ENCODE peak calls at places on chromosomes 5 and 9, in eight cellular contexts. One of them, this sample, is unnamed.

GRCh38 chr5:96844476-96844990 is 31.8 kb upstream of the ERAP2 start:
- DNase-seq in putamen: no peak
- DNase-seq in activated CD4-positive, alpha-beta T cell treated with anti-CD3 and anti-CD28 coated beads for 24 hours: no peak
- DNase-seq in cardiac fibroblast: no peak
- DNase-seq in CD4-positive, CD25-positive, alpha-beta regulatory T cell: no peak
- DNase-seq in T-helper 2 cell: no peak
- DNase-seq in GM23248: peak
- DNase-seq in kidney glomerular epithelial cell: no peak
- DNase-seq in this sample: peak

GRCh38 chr5:402615-403359 is 40.2 kb upstream of the EXOC3 start:
- DNase-seq in putamen: no peak
- DNase-seq in activated CD4-positive, alpha-beta T cell treated with anti-CD3 and anti-CD28 coated beads for 24 hours: no peak
- DNase-seq in cardiac fibroblast: no peak
- DNase-seq in CD4-positive, CD25-positive, alpha-beta regulatory T cell: no peak
- DNase-seq in T-helper 2 cell: no peak
- DNase-seq in GM23248: no peak
- DNase-seq in kidney glomerular epithelial cell: no peak
- DNase-seq in this sample: no peak

GRCh38 chr5:14351845-14352712 is 208.9 kb downstream of the TRIO start:
- DNase-seq in putamen: peak
- DNase-seq in activated CD4-positive, alpha-beta T cell treated with anti-CD3 and anti-CD28 coated beads for 24 hours: peak
- DNase-seq in cardiac fibroblast: peak
- DNase-seq in CD4-positive, CD25-positive, alpha-beta regulatory T cell: peak
- DNase-seq in T-helper 2 cell: peak
- DNase-seq in GM23248: peak
- DNase-seq in kidney glomerular epithelial cell: peak
- DNase-seq in this sample: peak

GRCh38 chr9:23361096-23361495 is 464.9 kb downstream of the ELAVL2 start:
- DNase-seq in putamen: no peak
- DNase-seq in activated CD4-positive, alpha-beta T cell treated with anti-CD3 and anti-CD28 coated beads for 24 hours: no peak
- DNase-seq in cardiac fibroblast: no peak
- DNase-seq in CD4-positive, CD25-positive, alpha-beta regulatory T cell: no peak
- DNase-seq in T-helper 2 cell: no peak
- DNase-seq in GM23248: no peak
- DNase-seq in kidney glomerular epithelial cell: no peak
- DNase-seq in this sample: no peak

GRCh38 chr5:77379558-77380061 is 112.5 kb downstream of the WDR41 start:
- DNase-seq in putamen: no peak
- DNase-seq in activated CD4-positive, alpha-beta T cell treated with anti-CD3 and anti-CD28 coated beads for 24 hours: peak
- DNase-seq in cardiac fibroblast: no peak
- DNase-seq in CD4-positive, CD25-positive, alpha-beta regulatory T cell: no peak
- DNase-seq in T-helper 2 cell: peak
- DNase-seq in GM23248: no peak
- DNase-seq in kidney glomerular epithelial cell: no peak
- DNase-seq in this sample: no peak

GRCh38 chr9:120532475-120532874 is 47.5 kb downstream of the CDK5RAP2 start:
- DNase-seq in putamen: no peak
- DNase-seq in activated CD4-positive, alpha-beta T cell treated with anti-CD3 and anti-CD28 coated beads for 24 hours: no peak
- DNase-seq in cardiac fibroblast: peak
- DNase-seq in CD4-positive, CD25-positive, alpha-beta regulatory T cell: no peak
- DNase-seq in T-helper 2 cell: no peak
- DNase-seq in GM23248: peak
- DNase-seq in kidney glomerular epithelial cell: no peak
- DNase-seq in this sample: peak

GRCh38 chr5:84487963-84488362 is 103.3 kb upstream of the EDIL3 start:
- DNase-seq in putamen: no peak
- DNase-seq in activated CD4-positive, alpha-beta T cell treated with anti-CD3 and anti-CD28 coated beads for 24 hours: no peak
- DNase-seq in cardiac fibroblast: peak
- DNase-seq in CD4-positive, CD25-positive, alpha-beta regulatory T cell: no peak
- DNase-seq in T-helper 2 cell: no peak
- DNase-seq in GM23248: peak
- DNase-seq in kidney glomerular epithelial cell: peak
- DNase-seq in this sample: no peak

GRCh38 chr5:170809551-170809950 is 26.0 kb downstream of the GABRP start:
- DNase-seq in putamen: no peak
- DNase-seq in activated CD4-positive, alpha-beta T cell treated with anti-CD3 and anti-CD28 coated beads for 24 hours: no peak
- DNase-seq in cardiac fibroblast: peak
- DNase-seq in CD4-positive, CD25-positive, alpha-beta regulatory T cell: no peak
- DNase-seq in T-helper 2 cell: no peak
- DNase-seq in GM23248: peak
- DNase-seq in kidney glomerular epithelial cell: peak
- DNase-seq in this sample: peak

GRCh38 chr9:130023147-130023787 is 19.7 kb downstream of the FNBP1 start:
- DNase-seq in putamen: no peak
- DNase-seq in activated CD4-positive, alpha-beta T cell treated with anti-CD3 and anti-CD28 coated beads for 24 hours: no peak
- DNase-seq in cardiac fibroblast: no peak
- DNase-seq in CD4-positive, CD25-positive, alpha-beta regulatory T cell: no peak
- DNase-seq in T-helper 2 cell: no peak
- DNase-seq in GM23248: no peak
- DNase-seq in kidney glomerular epithelial cell: peak
- DNase-seq in this sample: peak

GRCh38 chr5:79831381-79831780 is 141.7 kb downstream of the CMYA5 start:
- DNase-seq in putamen: no peak
- DNase-seq in activated CD4-positive, alpha-beta T cell treated with anti-CD3 and anti-CD28 coated beads for 24 hours: no peak
- DNase-seq in cardiac fibroblast: no peak
- DNase-seq in CD4-positive, CD25-positive, alpha-beta regulatory T cell: no peak
- DNase-seq in T-helper 2 cell: no peak
- DNase-seq in GM23248: peak
- DNase-seq in kidney glomerular epithelial cell: no peak
- DNase-seq in this sample: no peak

GRCh38 chr9:98168952-98169488 is 23.4 kb downstream of the CORO2A start:
- DNase-seq in putamen: no peak
- DNase-seq in activated CD4-positive, alpha-beta T cell treated with anti-CD3 and anti-CD28 coated beads for 24 hours: no peak
- DNase-seq in cardiac fibroblast: peak
- DNase-seq in CD4-positive, CD25-positive, alpha-beta regulatory T cell: peak
- DNase-seq in T-helper 2 cell: no peak
- DNase-seq in GM23248: peak
- DNase-seq in kidney glomerular epithelial cell: no peak
- DNase-seq in this sample: peak

GRCh38 chr5:124668353-124669299 is 77.8 kb downstream of the ZNF608 start:
- DNase-seq in putamen: no peak
- DNase-seq in activated CD4-positive, alpha-beta T cell treated with anti-CD3 and anti-CD28 coated beads for 24 hours: no peak
- DNase-seq in cardiac fibroblast: no peak
- DNase-seq in CD4-positive, CD25-positive, alpha-beta regulatory T cell: no peak
- DNase-seq in T-helper 2 cell: no peak
- DNase-seq in GM23248: no peak
- DNase-seq in kidney glomerular epithelial cell: no peak
- DNase-seq in this sample: no peak

GRCh38 chr5:161549106-161549505 is 2.6 kb upstream of the GABRB2 start:
- DNase-seq in putamen: no peak
- DNase-seq in activated CD4-positive, alpha-beta T cell treated with anti-CD3 and anti-CD28 coated beads for 24 hours: no peak
- DNase-seq in cardiac fibroblast: no peak
- DNase-seq in CD4-positive, CD25-positive, alpha-beta regulatory T cell: no peak
- DNase-seq in T-helper 2 cell: no peak
- DNase-seq in GM23248: peak
- DNase-seq in kidney glomerular epithelial cell: no peak
- DNase-seq in this sample: no peak

GRCh38 chr5:43168175-43168574 is 23.9 kb upstream of the NIM1K start:
- DNase-seq in putamen: no peak
- DNase-seq in activated CD4-positive, alpha-beta T cell treated with anti-CD3 and anti-CD28 coated beads for 24 hours: no peak
- DNase-seq in cardiac fibroblast: no peak
- DNase-seq in CD4-positive, CD25-positive, alpha-beta regulatory T cell: no peak
- DNase-seq in T-helper 2 cell: no peak
- DNase-seq in GM23248: no peak
- DNase-seq in kidney glomerular epithelial cell: no peak
- DNase-seq in this sample: no peak

GRCh38 chr5:77449277-77449676 is 42.8 kb downstream of the WDR41 start:
- DNase-seq in putamen: no peak
- DNase-seq in activated CD4-positive, alpha-beta T cell treated with anti-CD3 and anti-CD28 coated beads for 24 hours: no peak
- DNase-seq in cardiac fibroblast: no peak
- DNase-seq in CD4-positive, CD25-positive, alpha-beta regulatory T cell: no peak
- DNase-seq in T-helper 2 cell: no peak
- DNase-seq in GM23248: peak
- DNase-seq in kidney glomerular epithelial cell: no peak
- DNase-seq in this sample: no peak

GRCh38 chr5:95142145-95142544 is 142.7 kb downstream of the MCTP1 start:
- DNase-seq in putamen: no peak
- DNase-seq in activated CD4-positive, alpha-beta T cell treated with anti-CD3 and anti-CD28 coated beads for 24 hours: no peak
- DNase-seq in cardiac fibroblast: no peak
- DNase-seq in CD4-positive, CD25-positive, alpha-beta regulatory T cell: no peak
- DNase-seq in T-helper 2 cell: no peak
- DNase-seq in GM23248: no peak
- DNase-seq in kidney glomerular epithelial cell: no peak
- DNase-seq in this sample: no peak

GRCh38 chr5:57102905-57103255 is 71.0 kb upstream of the GPBP1 start:
- DNase-seq in putamen: no peak
- DNase-seq in activated CD4-positive, alpha-beta T cell treated with anti-CD3 and anti-CD28 coated beads for 24 hours: no peak
- DNase-seq in cardiac fibroblast: no peak
- DNase-seq in CD4-positive, CD25-positive, alpha-beta regulatory T cell: no peak
- DNase-seq in T-helper 2 cell: no peak
- DNase-seq in GM23248: no peak
- DNase-seq in kidney glomerular epithelial cell: no peak
- DNase-seq in this sample: no peak

GRCh38 chr9:104686081-104686480 is 8.2 kb upstream of the OR13D1 start:
- DNase-seq in putamen: no peak
- DNase-seq in activated CD4-positive, alpha-beta T cell treated with anti-CD3 and anti-CD28 coated beads for 24 hours: no peak
- DNase-seq in cardiac fibroblast: no peak
- DNase-seq in CD4-positive, CD25-positive, alpha-beta regulatory T cell: no peak
- DNase-seq in T-helper 2 cell: no peak
- DNase-seq in GM23248: peak
- DNase-seq in kidney glomerular epithelial cell: no peak
- DNase-seq in this sample: no peak

GRCh38 chr5:177077335-177077734 is 9.4 kb upstream of the FGFR4 start:
- DNase-seq in putamen: no peak
- DNase-seq in activated CD4-positive, alpha-beta T cell treated with anti-CD3 and anti-CD28 coated beads for 24 hours: no peak
- DNase-seq in cardiac fibroblast: no peak
- DNase-seq in CD4-positive, CD25-positive, alpha-beta regulatory T cell: no peak
- DNase-seq in T-helper 2 cell: no peak
- DNase-seq in GM23248: no peak
- DNase-seq in kidney glomerular epithelial cell: no peak
- DNase-seq in this sample: no peak

GRCh38 chr9:129867138-129868032 is 32.1 kb downstream of the USP20 start:
- DNase-seq in putamen: no peak
- DNase-seq in activated CD4-positive, alpha-beta T cell treated with anti-CD3 and anti-CD28 coated beads for 24 hours: no peak
- DNase-seq in cardiac fibroblast: no peak
- DNase-seq in CD4-positive, CD25-positive, alpha-beta regulatory T cell: no peak
- DNase-seq in T-helper 2 cell: no peak
- DNase-seq in GM23248: no peak
- DNase-seq in kidney glomerular epithelial cell: no peak
- DNase-seq in this sample: no peak

GRCh38 chr9:95857122-95857521 is 18.4 kb upstream of the ERCC6L2 start:
- DNase-seq in putamen: no peak
- DNase-seq in activated CD4-positive, alpha-beta T cell treated with anti-CD3 and anti-CD28 coated beads for 24 hours: no peak
- DNase-seq in cardiac fibroblast: peak
- DNase-seq in CD4-positive, CD25-positive, alpha-beta regulatory T cell: no peak
- DNase-seq in T-helper 2 cell: no peak
- DNase-seq in GM23248: peak
- DNase-seq in kidney glomerular epithelial cell: no peak
- DNase-seq in this sample: peak

GRCh38 chr9:70392189-70392588 is 22.3 kb downstream of the KLF9 start:
- DNase-seq in putamen: no peak
- DNase-seq in activated CD4-positive, alpha-beta T cell treated with anti-CD3 and anti-CD28 coated beads for 24 hours: no peak
- DNase-seq in cardiac fibroblast: no peak
- DNase-seq in CD4-positive, CD25-positive, alpha-beta regulatory T cell: no peak
- DNase-seq in T-helper 2 cell: no peak
- DNase-seq in GM23248: peak
- DNase-seq in kidney glomerular epithelial cell: no peak
- DNase-seq in this sample: no peak

GRCh38 chr5:9832921-9833320 is 202.8 kb upstream of the TAS2R1 start:
- DNase-seq in putamen: no peak
- DNase-seq in activated CD4-positive, alpha-beta T cell treated with anti-CD3 and anti-CD28 coated beads for 24 hours: no peak
- DNase-seq in cardiac fibroblast: no peak
- DNase-seq in CD4-positive, CD25-positive, alpha-beta regulatory T cell: no peak
- DNase-seq in T-helper 2 cell: no peak
- DNase-seq in GM23248: no peak
- DNase-seq in kidney glomerular epithelial cell: no peak
- DNase-seq in this sample: no peak

GRCh38 chr5:167361841-167362240 is 929.6 kb upstream of the WWC1 start:
- DNase-seq in putamen: no peak
- DNase-seq in activated CD4-positive, alpha-beta T cell treated with anti-CD3 and anti-CD28 coated beads for 24 hours: no peak
- DNase-seq in cardiac fibroblast: no peak
- DNase-seq in CD4-positive, CD25-positive, alpha-beta regulatory T cell: no peak
- DNase-seq in T-helper 2 cell: no peak
- DNase-seq in GM23248: no peak
- DNase-seq in kidney glomerular epithelial cell: no peak
- DNase-seq in this sample: no peak

GRCh38 chr5:168114444-168115017 is 176.9 kb upstream of the WWC1 start:
- DNase-seq in putamen: peak
- DNase-seq in activated CD4-positive, alpha-beta T cell treated with anti-CD3 and anti-CD28 coated beads for 24 hours: peak
- DNase-seq in cardiac fibroblast: peak
- DNase-seq in CD4-positive, CD25-positive, alpha-beta regulatory T cell: no peak
- DNase-seq in T-helper 2 cell: no peak
- DNase-seq in GM23248: peak
- DNase-seq in kidney glomerular epithelial cell: peak
- DNase-seq in this sample: peak

GRCh38 chr5:135215617-135215995 is 181.6 kb upstream of the PITX1 start:
- DNase-seq in putamen: no peak
- DNase-seq in activated CD4-positive, alpha-beta T cell treated with anti-CD3 and anti-CD28 coated beads for 24 hours: no peak
- DNase-seq in cardiac fibroblast: no peak
- DNase-seq in CD4-positive, CD25-positive, alpha-beta regulatory T cell: no peak
- DNase-seq in T-helper 2 cell: no peak
- DNase-seq in GM23248: no peak
- DNase-seq in kidney glomerular epithelial cell: no peak
- DNase-seq in this sample: no peak

GRCh38 chr9:14428781-14429230 is 114.9 kb upstream of the NFIB start:
- DNase-seq in putamen: peak
- DNase-seq in activated CD4-positive, alpha-beta T cell treated with anti-CD3 and anti-CD28 coated beads for 24 hours: no peak
- DNase-seq in cardiac fibroblast: peak
- DNase-seq in CD4-positive, CD25-positive, alpha-beta regulatory T cell: no peak
- DNase-seq in T-helper 2 cell: no peak
- DNase-seq in GM23248: peak
- DNase-seq in kidney glomerular epithelial cell: peak
- DNase-seq in this sample: peak

GRCh38 chr9:2290382-2290781 is 275.2 kb downstream of the SMARCA2 start:
- DNase-seq in putamen: no peak
- DNase-seq in activated CD4-positive, alpha-beta T cell treated with anti-CD3 and anti-CD28 coated beads for 24 hours: no peak
- DNase-seq in cardiac fibroblast: no peak
- DNase-seq in CD4-positive, CD25-positive, alpha-beta regulatory T cell: no peak
- DNase-seq in T-helper 2 cell: no peak
- DNase-seq in GM23248: no peak
- DNase-seq in kidney glomerular epithelial cell: no peak
- DNase-seq in this sample: no peak

GRCh38 chr5:170635706-170636105 is 131.9 kb downstream of the KCNIP1 start:
- DNase-seq in putamen: no peak
- DNase-seq in activated CD4-positive, alpha-beta T cell treated with anti-CD3 and anti-CD28 coated beads for 24 hours: no peak
- DNase-seq in cardiac fibroblast: no peak
- DNase-seq in CD4-positive, CD25-positive, alpha-beta regulatory T cell: no peak
- DNase-seq in T-helper 2 cell: no peak
- DNase-seq in GM23248: no peak
- DNase-seq in kidney glomerular epithelial cell: no peak
- DNase-seq in this sample: no peak

GRCh38 chr5:64869419-64869818 is 100.7 kb downstream of the CWC27 start:
- DNase-seq in putamen: no peak
- DNase-seq in activated CD4-positive, alpha-beta T cell treated with anti-CD3 and anti-CD28 coated beads for 24 hours: no peak
- DNase-seq in cardiac fibroblast: peak
- DNase-seq in CD4-positive, CD25-positive, alpha-beta regulatory T cell: no peak
- DNase-seq in T-helper 2 cell: no peak
- DNase-seq in GM23248: peak
- DNase-seq in kidney glomerular epithelial cell: peak
- DNase-seq in this sample: peak

GRCh38 chr5:14628346-14628745 is 36.2 kb upstream of the OTULIN start:
- DNase-seq in putamen: no peak
- DNase-seq in activated CD4-positive, alpha-beta T cell treated with anti-CD3 and anti-CD28 coated beads for 24 hours: peak
- DNase-seq in cardiac fibroblast: peak
- DNase-seq in CD4-positive, CD25-positive, alpha-beta regulatory T cell: peak
- DNase-seq in T-helper 2 cell: no peak
- DNase-seq in GM23248: peak
- DNase-seq in kidney glomerular epithelial cell: peak
- DNase-seq in this sample: peak

GRCh38 chr9:105291422-105291859 is 47.0 kb downstream of the SLC44A1 start:
- DNase-seq in putamen: no peak
- DNase-seq in activated CD4-positive, alpha-beta T cell treated with anti-CD3 and anti-CD28 coated beads for 24 hours: no peak
- DNase-seq in cardiac fibroblast: no peak
- DNase-seq in CD4-positive, CD25-positive, alpha-beta regulatory T cell: no peak
- DNase-seq in T-helper 2 cell: no peak
- DNase-seq in GM23248: no peak
- DNase-seq in kidney glomerular epithelial cell: no peak
- DNase-seq in this sample: no peak

GRCh38 chr5:110916373-110917049 is 155.0 kb upstream of the TSLP start:
- DNase-seq in putamen: peak
- DNase-seq in activated CD4-positive, alpha-beta T cell treated with anti-CD3 and anti-CD28 coated beads for 24 hours: no peak
- DNase-seq in cardiac fibroblast: peak
- DNase-seq in CD4-positive, CD25-positive, alpha-beta regulatory T cell: no peak
- DNase-seq in T-helper 2 cell: no peak
- DNase-seq in GM23248: peak
- DNase-seq in kidney glomerular epithelial cell: peak
- DNase-seq in this sample: peak

GRCh38 chr5:135312255-135312935 is 86.6 kb downstream of the MACROH2A1 start:
- DNase-seq in putamen: no peak
- DNase-seq in activated CD4-positive, alpha-beta T cell treated with anti-CD3 and anti-CD28 coated beads for 24 hours: no peak
- DNase-seq in cardiac fibroblast: no peak
- DNase-seq in CD4-positive, CD25-positive, alpha-beta regulatory T cell: no peak
- DNase-seq in T-helper 2 cell: no peak
- DNase-seq in GM23248: peak
- DNase-seq in kidney glomerular epithelial cell: no peak
- DNase-seq in this sample: no peak